ENCODE peak calls at places on chromosomes 4 and X, in eight cellular contexts. One of them, this sample, is unnamed.
A peak's percentile ranks its signal among the peaks of the same experiment; 100 is the strongest.

GRCh38 chr4:102574317-102574716 is 73.2 kb downstream of the NFKB1 start:
- DNase-seq in Ammon's horn: peak; percentile 12
- DNase-seq in activated gamma-delta T cell treated with Interleukin-2 at 50 U/mL for 16 hours: no peak
- DNase-seq in neural crest cell: no peak
- DNase-seq in T-cell: no peak
- DNase-seq in NCI-H2171 treated with DMSO at 0.1 percent for 48 hours: no peak
- DNase-seq in Kasumi-1: peak; percentile 96
- DNase-seq in amygdala: no peak
- DNase-seq in this sample: no peak

GRCh38 chr4:139555705-139556070 is 331 bp downstream of the SETD7 start:
- DNase-seq in Ammon's horn: no peak
- DNase-seq in activated gamma-delta T cell treated with Interleukin-2 at 50 U/mL for 16 hours: no peak
- DNase-seq in neural crest cell: peak; percentile 42
- DNase-seq in T-cell: no peak
- DNase-seq in NCI-H2171 treated with DMSO at 0.1 percent for 48 hours: no peak
- DNase-seq in Kasumi-1: no peak
- DNase-seq in amygdala: no peak
- DNase-seq in this sample: peak; percentile 70

GRCh38 chrX:80807606-80808159 is 2.0 kb downstream of the BRWD3 start:
- DNase-seq in Ammon's horn: no peak
- DNase-seq in activated gamma-delta T cell treated with Interleukin-2 at 50 U/mL for 16 hours: no peak
- DNase-seq in neural crest cell: no peak
- DNase-seq in T-cell: no peak
- DNase-seq in NCI-H2171 treated with DMSO at 0.1 percent for 48 hours: no peak
- DNase-seq in Kasumi-1: no peak
- DNase-seq in amygdala: no peak
- DNase-seq in this sample: no peak

GRCh38 chrX:139734996-139735395 is 27.0 kb upstream of the MCF2 start:
- DNase-seq in Ammon's horn: no peak
- DNase-seq in activated gamma-delta T cell treated with Interleukin-2 at 50 U/mL for 16 hours: no peak
- DNase-seq in neural crest cell: no peak
- DNase-seq in T-cell: no peak
- DNase-seq in NCI-H2171 treated with DMSO at 0.1 percent for 48 hours: no peak
- DNase-seq in Kasumi-1: no peak
- DNase-seq in amygdala: no peak
- DNase-seq in this sample: no peak

GRCh38 chr4:165715989-165716388 is 157.0 kb upstream of the TLL1 start:
- DNase-seq in Ammon's horn: no peak
- DNase-seq in activated gamma-delta T cell treated with Interleukin-2 at 50 U/mL for 16 hours: no peak
- DNase-seq in neural crest cell: no peak
- DNase-seq in T-cell: no peak
- DNase-seq in NCI-H2171 treated with DMSO at 0.1 percent for 48 hours: no peak
- DNase-seq in Kasumi-1: no peak
- DNase-seq in amygdala: no peak
- DNase-seq in this sample: no peak

GRCh38 chr4:1834047-1834769 is 21.7 kb downstream of the LETM1 start:
- DNase-seq in Ammon's horn: no peak
- DNase-seq in activated gamma-delta T cell treated with Interleukin-2 at 50 U/mL for 16 hours: no peak
- DNase-seq in neural crest cell: no peak
- DNase-seq in T-cell: no peak
- DNase-seq in NCI-H2171 treated with DMSO at 0.1 percent for 48 hours: no peak
- DNase-seq in Kasumi-1: no peak
- DNase-seq in amygdala: no peak
- DNase-seq in this sample: no peak

GRCh38 chrX:52363247-52363883 is 5.5 kb upstream of the XAGE2 start:
- DNase-seq in Ammon's horn: no peak
- DNase-seq in activated gamma-delta T cell treated with Interleukin-2 at 50 U/mL for 16 hours: no peak
- DNase-seq in neural crest cell: no peak
- DNase-seq in T-cell: no peak
- DNase-seq in NCI-H2171 treated with DMSO at 0.1 percent for 48 hours: peak; percentile 0
- DNase-seq in Kasumi-1: peak; percentile 18
- DNase-seq in amygdala: no peak
- DNase-seq in this sample: no peak

GRCh38 chr4:185654311-185654710 is 119.0 kb upstream of the PDLIM3 start:
- DNase-seq in Ammon's horn: no peak
- DNase-seq in activated gamma-delta T cell treated with Interleukin-2 at 50 U/mL for 16 hours: no peak
- DNase-seq in neural crest cell: no peak
- DNase-seq in T-cell: no peak
- DNase-seq in NCI-H2171 treated with DMSO at 0.1 percent for 48 hours: peak; percentile 65
- DNase-seq in Kasumi-1: no peak
- DNase-seq in amygdala: no peak
- DNase-seq in this sample: no peak

GRCh38 chr4:51843309-51844156 is 580 bp downstream of the DCUN1D4 start:
- DNase-seq in Ammon's horn: peak; percentile 75
- DNase-seq in activated gamma-delta T cell treated with Interleukin-2 at 50 U/mL for 16 hours: peak; percentile 46
- DNase-seq in neural crest cell: peak; percentile 52
- DNase-seq in T-cell: no peak
- DNase-seq in NCI-H2171 treated with DMSO at 0.1 percent for 48 hours: no peak
- DNase-seq in Kasumi-1: peak; percentile 92
- DNase-seq in amygdala: peak; percentile 77
- DNase-seq in this sample: peak; percentile 61

GRCh38 chr4:135497563-135498152 is 1296.1 kb upstream of the PABPC4L start:
- DNase-seq in Ammon's horn: no peak
- DNase-seq in activated gamma-delta T cell treated with Interleukin-2 at 50 U/mL for 16 hours: no peak
- DNase-seq in neural crest cell: no peak
- DNase-seq in T-cell: no peak
- DNase-seq in NCI-H2171 treated with DMSO at 0.1 percent for 48 hours: no peak
- DNase-seq in Kasumi-1: no peak
- DNase-seq in amygdala: no peak
- DNase-seq in this sample: no peak

GRCh38 chr4:8917868-8918783 is 46.5 kb upstream of the HMX1 start:
- DNase-seq in Ammon's horn: peak; percentile 77
- DNase-seq in activated gamma-delta T cell treated with Interleukin-2 at 50 U/mL for 16 hours: peak; percentile 38
- DNase-seq in neural crest cell: peak; percentile 83
- DNase-seq in T-cell: peak; percentile 33
- DNase-seq in NCI-H2171 treated with DMSO at 0.1 percent for 48 hours: peak; percentile 36
- DNase-seq in Kasumi-1: peak; percentile 51
- DNase-seq in amygdala: peak; percentile 19
- DNase-seq in this sample: peak; percentile 27

This sample was measured in Peyer's patch.